ENCODE peak calls at places on chromosomes 3 and 15, in seven cellular contexts. W is AG04450, B is upper lobe of right lung, F is tibial artery, L is AG04449, V is mucosa of descending colon, C is breast epithelium. G is an unnamed sample.

GRCh38 chr3:157618075-157618760 is 115.0 kb upstream of the VEPH1 start:
- DNase-seq in W (peak), B (no peak), F (no peak), L (peak), V (no peak), C (no peak), G (no peak)

GRCh38 chr15:39419651-39420050 is 161.2 kb upstream of the THBS1 start:
- DNase-seq in W (no peak), B (no peak), F (no peak), L (no peak), V (no peak), C (no peak), G (no peak)

GRCh38 chr15:101152914-101153313 is 98.9 kb downstream of the CHSY1 start:
- DNase-seq in W (no peak), B (no peak), F (no peak), L (no peak), V (no peak), C (peak), G (no peak)

GRCh38 chr3:114900908-114901307 is 246.2 kb downstream of the ZBTB20 start:
- DNase-seq in W (no peak), B (no peak), F (no peak), L (no peak), V (no peak), C (no peak), G (no peak)

GRCh38 chr3:72169561-72170472 is 384.9 kb upstream of the PROK2 start:
- DNase-seq in W (no peak), B (no peak), F (no peak), L (no peak), V (no peak), C (no peak), G (no peak)

GRCh38 chr3:118504906-118505305 is 529.7 kb downstream of the IGSF11 start:
- DNase-seq in W (no peak), B (no peak), F (no peak), L (no peak), V (no peak), C (no peak), G (no peak)

GRCh38 chr3:149177122-149177521 is 44.5 kb downstream of the CP start:
- DNase-seq in W (no peak), B (no peak), F (no peak), L (no peak), V (no peak), C (no peak), G (no peak)

GRCh38 chr3:15305366-15305844 is 27.0 kb downstream of the SH3BP5 start:
- DNase-seq in W (no peak), B (no peak), F (no peak), L (no peak), V (no peak), C (no peak), G (no peak)

GRCh38 chr3:73503781-73504180 is 121.0 kb downstream of the PDZRN3 start:
- DNase-seq in W (no peak), B (no peak), F (no peak), L (no peak), V (no peak), C (no peak), G (no peak)

GRCh38 chr15:67003586-67003985 is 61.8 kb upstream of the SMAD3 start:
- DNase-seq in W (no peak), B (no peak), F (no peak), L (no peak), V (no peak), C (no peak), G (no peak)

GRCh38 chr15:81095690-81096365 is 38.2 kb upstream of the CFAP161 start:
- DNase-seq in W (no peak), B (no peak), F (no peak), L (no peak), V (no peak), C (no peak), G (no peak)

GRCh38 chr3:108091498-108092259 is 848 bp upstream of the CD47 start:
- DNase-seq in W (no peak), B (no peak), F (no peak), L (no peak), V (peak), C (no peak), G (no peak)

GRCh38 chr3:48564022-48564421 is 441 bp upstream of the UCN2 start:
- DNase-seq in W (no peak), B (peak), F (peak), L (no peak), V (no peak), C (no peak), G (no peak)

GRCh38 chr3:57757642-57758297 is 1.7 kb downstream of the SLMAP start:
- DNase-seq in W (no peak), B (peak), F (no peak), L (no peak), V (peak), C (no peak), G (no peak)

GRCh38 chr3:13194285-13195209 is 121.3 kb upstream of the IQSEC1 start:
- DNase-seq in W (no peak), B (no peak), F (peak), L (no peak), V (no peak), C (peak), G (no peak)

GRCh38 chr3:195876297-195877031 is 31.9 kb downstream of the TNK2 start:
- DNase-seq in W (no peak), B (peak), F (no peak), L (no peak), V (peak), C (no peak), G (no peak)

GRCh38 chr3:53109190-53109589 is 21.0 kb downstream of the RFT1 start:
- DNase-seq in W (peak), B (no peak), F (no peak), L (no peak), V (no peak), C (no peak), G (no peak)

GRCh38 chr3:12842469-12842868 is 1.1 kb upstream of the RPL32 start:
- DNase-seq in W (no peak), B (no peak), F (no peak), L (no peak), V (no peak), C (no peak), G (no peak)

GRCh38 chr3:38455639-38456430 is 2.1 kb downstream of the ACVR2B start:
- DNase-seq in W (peak), B (no peak), F (no peak), L (no peak), V (no peak), C (no peak), G (no peak)

GRCh38 chr15:87752250-87752951 is 504.1 kb downstream of the NTRK3 start:
- DNase-seq in W (peak), B (no peak), F (no peak), L (peak), V (no peak), C (no peak), G (no peak)

GRCh38 chr3:8984512-8984911 is 21.2 kb upstream of the RAD18 start:
- DNase-seq in W (no peak), B (no peak), F (no peak), L (no peak), V (no peak), C (no peak), G (no peak)

GRCh38 chr3:138949002-138949418 is 2.0 kb downstream of the FOXL2NB start:
- DNase-seq in W (no peak), B (no peak), F (no peak), L (no peak), V (no peak), C (no peak), G (no peak)

GRCh38 chr15:76312540-76313174 is 1.4 kb upstream of the ETFA start:
- DNase-seq in W (no peak), B (no peak), F (no peak), L (no peak), V (peak), C (no peak), G (no peak)

GRCh38 chr3:176896165-176896564 is 301.1 kb downstream of the TBL1XR1 start:
- DNase-seq in W (no peak), B (no peak), F (no peak), L (no peak), V (no peak), C (no peak), G (no peak)

GRCh38 chr15:55530861-55531313 is 22.9 kb upstream of the DNAAF4 start:
- DNase-seq in W (peak), B (no peak), F (no peak), L (no peak), V (no peak), C (no peak), G (no peak)

GRCh38 chr15:83082730-83083386 is 15.8 kb upstream of the BTBD1 start:
- DNase-seq in W (no peak), B (no peak), F (no peak), L (no peak), V (no peak), C (no peak), G (no peak)

GRCh38 chr15:42385206-42385979 is 26.1 kb downstream of the CAPN3 start:
- DNase-seq in W (peak), B (peak), F (no peak), L (no peak), V (peak), C (no peak), G (peak)

GRCh38 chr3:13480340-13481318 is 523 bp downstream of the HDAC11 start:
- DNase-seq in W (no peak), B (peak), F (no peak), L (no peak), V (peak), C (no peak), G (no peak)

GRCh38 chr15:50907866-50908208 is 646 bp upstream of the AP4E1 start:
- DNase-seq in W (no peak), B (no peak), F (no peak), L (no peak), V (peak), C (no peak), G (no peak)

GRCh38 chr3:139281096-139281495 is 62.7 kb upstream of the MRPS22 start:
- DNase-seq in W (no peak), B (peak), F (no peak), L (no peak), V (no peak), C (no peak), G (no peak)

GRCh38 chr3:22349445-22349844 is 598.4 kb upstream of the ZNF385D start:
- DNase-seq in W (no peak), B (no peak), F (no peak), L (no peak), V (no peak), C (no peak), G (no peak)

GRCh38 chr3:171950373-171950772 is 89.0 kb upstream of the FNDC3B start:
- DNase-seq in W (no peak), B (no peak), F (no peak), L (no peak), V (no peak), C (no peak), G (no peak)

GRCh38 chr15:34239151-34239761 is 14.4 kb downstream of the EMC4 start:
- DNase-seq in W (peak), B (no peak), F (no peak), L (peak), V (no peak), C (no peak), G (no peak)

GRCh38 chr15:49815937-49816336 is 195.1 kb downstream of the DTWD1 start:
- DNase-seq in W (no peak), B (no peak), F (no peak), L (peak), V (no peak), C (no peak), G (no peak)

GRCh38 chr3:38555149-38555840 is 59.2 kb downstream of the EXOG start:
- DNase-seq in W (no peak), B (peak), F (no peak), L (no peak), V (no peak), C (no peak), G (no peak)

GRCh38 chr15:79090487-79091203 is at the start of gene RASGRF1:
- DNase-seq in W (no peak), B (peak), F (no peak), L (no peak), V (no peak), C (no peak), G (no peak)

GRCh38 chr3:76044601-76045600 is 259.6 kb upstream of the ZNF717 start:
- DNase-seq in W (no peak), B (no peak), F (peak), L (no peak), V (peak), C (no peak), G (no peak)

GRCh38 chr15:69141286-69141701 is 19.1 kb upstream of the GLCE start:
- DNase-seq in W (no peak), B (no peak), F (no peak), L (no peak), V (no peak), C (no peak), G (no peak)

GRCh38 chr3:9715127-9715526 is 11.5 kb downstream of the CPNE9 start:
- DNase-seq in W (no peak), B (no peak), F (no peak), L (no peak), V (peak), C (no peak), G (no peak)

GRCh38 chr15:62886431-62887071 is 156.0 kb upstream of the TPM1 start:
- DNase-seq in W (no peak), B (no peak), F (no peak), L (no peak), V (no peak), C (no peak), G (no peak)

DNA sequence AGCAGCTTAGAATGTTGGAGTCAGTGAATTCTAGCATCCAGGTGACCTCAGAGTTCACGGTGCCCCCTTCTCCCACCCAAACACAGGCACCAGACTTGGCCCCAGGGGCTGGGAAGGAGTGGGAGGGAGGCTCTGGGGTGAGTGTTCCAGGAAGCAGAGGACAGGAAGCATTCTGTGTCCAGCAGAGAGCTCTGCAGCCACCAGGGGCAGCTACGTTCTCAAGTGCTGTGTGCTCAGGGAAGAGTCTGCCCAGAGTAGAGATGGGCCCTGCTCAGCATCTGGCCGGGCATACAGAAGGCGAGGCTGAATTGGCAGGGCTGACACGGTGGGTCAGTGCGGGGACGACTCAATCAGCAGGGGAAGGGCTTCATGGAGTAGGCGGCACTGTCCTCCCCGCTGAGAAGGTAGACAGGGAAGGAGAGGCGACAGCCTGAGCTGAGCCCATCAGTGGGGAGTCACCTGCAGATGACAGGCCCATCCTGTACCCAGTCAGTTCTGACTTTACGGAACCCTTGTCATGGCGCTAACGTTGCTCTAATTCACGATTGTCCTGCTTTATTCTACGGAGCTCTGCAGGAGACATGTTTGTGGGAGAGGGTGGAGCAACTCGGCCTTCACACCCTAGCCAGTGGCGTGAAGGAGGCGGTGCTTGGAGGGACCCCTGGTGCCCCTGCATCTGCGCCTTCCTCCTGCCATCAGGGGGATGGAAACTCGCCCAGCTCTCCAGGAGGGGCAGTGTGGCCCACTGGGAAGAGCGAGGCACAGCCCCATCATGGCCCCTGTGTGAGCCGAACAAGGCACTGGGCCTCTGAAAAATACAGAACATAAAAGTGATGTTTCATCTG is 82.1 kb downstream of the C3orf70 start:
- DNase-seq in W (no peak), B (no peak), F (no peak), L (no peak), V (peak), C (no peak), G (no peak)
- TF ChIP-seq CTCF in W (peak), B (peak), F (peak), L (peak), V (peak), C (no peak), G (no peak)

GRCh38 chr15:92902020-92902419 is 1.9 kb downstream of the CHD2 start:
- DNase-seq in W (no peak), B (no peak), F (no peak), L (no peak), V (no peak), C (no peak), G (no peak)
- TF ChIP-seq CTCF in W (no peak), B (no peak), F (no peak), L (no peak), V (no peak), C (no peak), G (no peak)

GRCh38 chr3:186107148-186108105 is 1.5 kb downstream of the ETV5 start:
- DNase-seq in W (no peak), B (peak), F (peak), L (no peak), V (peak), C (peak), G (peak)
- TF ChIP-seq CTCF in W (no peak), B (no peak), F (no peak), L (no peak), V (no peak), C (no peak), G (no peak)

GRCh38 chr3:55880357-55880756 is 393.3 kb upstream of the WNT5A start:
- DNase-seq in W (no peak), B (no peak), F (no peak), L (no peak), V (no peak), C (no peak), G (no peak)

GRCh38 chr3:55875137-55875536 is 388.0 kb upstream of the WNT5A start:
- DNase-seq in W (no peak), B (no peak), F (no peak), L (no peak), V (no peak), C (no peak), G (no peak)

GRCh38 chr3:55879901-55880331 is 392.8 kb upstream of the WNT5A start:
- DNase-seq in W (peak), B (no peak), F (no peak), L (peak), V (no peak), C (no peak), G (no peak)

GRCh38 chr3:55873523-55874254 is 386.6 kb upstream of the WNT5A start:
- DNase-seq in W (peak), B (no peak), F (no peak), L (no peak), V (no peak), C (no peak), G (no peak)

DNA sequence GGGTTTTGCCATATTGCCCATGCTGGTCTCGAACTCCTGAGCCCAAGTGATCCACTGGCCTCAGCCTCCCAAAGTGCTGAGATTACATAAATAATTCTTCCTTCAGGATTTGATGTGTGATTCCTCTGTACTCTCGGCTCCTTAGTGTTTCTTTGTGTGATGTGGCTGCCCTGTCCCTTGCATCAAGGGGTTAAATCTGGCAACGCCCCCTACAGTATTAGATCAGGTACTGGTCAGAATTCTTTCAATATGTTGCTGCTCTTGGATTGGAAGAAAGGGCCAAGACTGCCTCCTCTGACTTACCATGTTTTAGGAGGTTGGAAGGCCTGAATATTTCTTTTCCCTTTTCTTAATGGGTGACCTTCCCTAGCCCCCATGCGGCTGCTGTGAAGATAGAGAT is 390.6 kb upstream of the WNT5A start:
- DNase-seq in W (no peak), B (no peak), F (no peak), L (no peak), V (no peak), C (no peak), G (no peak)
- TF ChIP-seq CTCF in W (peak), B (no peak), F (no peak), L (no peak), V (no peak), C (no peak), G (no peak)

GRCh38 chr15:94584833-94585244 is 353.5 kb downstream of the MCTP2 start:
- DNase-seq in W (no peak), B (no peak), F (no peak), L (no peak), V (peak), C (no peak), G (no peak)

GRCh38 chr15:94586099-94586498 is 354.7 kb downstream of the MCTP2 start:
- DNase-seq in W (no peak), B (no peak), F (no peak), L (no peak), V (no peak), C (no peak), G (no peak)

GRCh38 chr15:94579261-94579660 is 347.9 kb downstream of the MCTP2 start:
- DNase-seq in W (no peak), B (no peak), F (no peak), L (no peak), V (no peak), C (no peak), G (no peak)

GRCh38 chr15:94580186-94580585 is 348.8 kb downstream of the MCTP2 start:
- DNase-seq in W (no peak), B (no peak), F (no peak), L (no peak), V (no peak), C (no peak), G (no peak)

GRCh38 chr15:94582368-94582767 is 351.0 kb downstream of the MCTP2 start:
- DNase-seq in W (no peak), B (no peak), F (no peak), L (no peak), V (peak), C (no peak), G (no peak)
- TF ChIP-seq CTCF in W (no peak), B (peak), F (no peak), L (no peak), V (no peak), C (no peak), G (no peak)

DNA sequence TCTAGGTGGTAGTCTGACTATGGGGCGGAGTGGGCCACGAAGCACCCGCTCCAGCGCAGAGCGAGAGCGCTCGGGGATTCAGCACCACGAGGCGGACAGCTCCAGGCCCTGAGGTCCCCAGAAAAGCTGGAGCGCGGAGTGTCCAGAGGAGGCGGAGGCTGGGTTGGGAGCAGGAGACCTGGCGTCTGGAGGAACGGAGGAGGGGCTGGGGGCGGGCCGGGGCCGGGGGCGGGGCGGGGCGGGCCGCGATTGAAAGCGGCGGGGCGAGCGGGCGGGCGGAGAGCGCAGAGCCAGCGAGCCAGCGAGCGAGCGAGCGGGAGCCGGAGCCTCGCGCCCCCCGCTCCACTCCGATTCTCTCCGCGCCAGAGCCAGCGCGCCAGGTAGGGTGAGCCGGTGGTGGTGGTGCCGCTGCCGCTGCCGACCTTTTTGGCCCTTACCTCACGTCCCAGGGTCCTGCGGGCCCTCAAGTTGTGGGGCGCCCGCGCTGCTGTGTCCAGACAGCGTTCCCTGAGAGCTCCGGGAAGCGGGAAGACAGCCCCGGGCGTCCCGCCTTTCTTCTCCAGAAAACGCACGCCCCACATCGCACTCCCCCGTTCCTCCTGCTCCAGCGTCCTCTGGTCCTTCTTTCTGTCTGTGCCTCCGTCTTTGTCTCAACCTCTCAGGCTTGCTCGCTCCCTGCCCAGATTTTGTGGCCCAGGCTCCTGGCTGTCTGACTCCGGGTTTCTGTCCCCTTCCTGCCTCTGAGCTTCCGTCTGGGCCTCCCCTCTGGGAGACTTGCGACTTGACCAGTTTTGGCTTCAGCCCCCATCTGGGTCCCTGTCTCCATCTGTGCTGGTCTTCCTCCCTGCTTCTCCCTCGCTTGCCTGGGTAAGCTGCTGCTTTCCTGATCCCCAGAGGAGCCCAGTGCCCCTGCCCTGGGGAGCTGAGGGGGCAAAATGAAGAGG is at the start of gene GRM2:
- DNase-seq in W (peak), B (peak), F (peak), L (no peak), V (peak), C (peak), G (peak)
- TF ChIP-seq CTCF in W (peak), B (no peak), F (no peak), L (peak), V (no peak), C (no peak), G (no peak)

G was measured in suprapubic skin.